ENCODE peak calls at places on chromosome 4, in six cellular contexts. A is H9, W is WERI-Rb-1, R is tibial nerve, S is fibroblast of mammary gland, F is breast epithelium. Q is an unnamed sample.

GRCh38 chr4:2902126-2902525 is 58.5 kb downstream of the ADD1 start:
- DNase-seq in A (no peak), W (no peak), R (no peak), S (no peak), F (no peak), Q (no peak)

GRCh38 chr4:38529189-38530115 is 134.5 kb upstream of the KLF3 start:
- DNase-seq in A (no peak), W (no peak), R (no peak), S (no peak), F (no peak), Q (no peak)

GRCh38 chr4:165502919-165503907 is 124.4 kb downstream of the CPE start:
- DNase-seq in A (no peak), W (no peak), R (no peak), S (peak), F (no peak), Q (no peak)

GRCh38 chr4:166146806-166147540 is 273.9 kb downstream of the TLL1 start:
- DNase-seq in A (no peak), W (no peak), R (no peak), S (no peak), F (no peak), Q (no peak)

GRCh38 chr4:98586231-98586630 is 72.2 kb downstream of the TSPAN5 start:
- DNase-seq in A (no peak), W (no peak), R (no peak), S (no peak), F (no peak), Q (no peak)

GRCh38 chr4:5048721-5049120 is 2.6 kb upstream of the STK32B start:
- DNase-seq in A (no peak), W (no peak), R (no peak), S (no peak), F (no peak), Q (no peak)

GRCh38 chr4:55169352-55169959 is 44.1 kb upstream of the KDR start:
- DNase-seq in A (peak), W (no peak), R (no peak), S (no peak), F (no peak), Q (no peak)

GRCh38 chr4:26871611-26872010 is 11.0 kb downstream of the STIM2 start:
- DNase-seq in A (no peak), W (peak), R (no peak), S (no peak), F (peak), Q (no peak)

GRCh38 chr4:183011213-183011907 is 87.7 kb upstream of the WWC2 start:
- DNase-seq in A (no peak), W (no peak), R (no peak), S (peak), F (no peak), Q (no peak)

GRCh38 chr4:52091811-52092210 is 40.7 kb downstream of the SPATA18 start:
- DNase-seq in A (no peak), W (no peak), R (no peak), S (peak), F (no peak), Q (no peak)

GRCh38 chr4:99536848-99537247 is 26.0 kb downstream of the C4orf17 start:
- DNase-seq in A (no peak), W (no peak), R (no peak), S (no peak), F (no peak), Q (no peak)

GRCh38 chr4:3705236-3705987 is 60.8 kb upstream of the ADRA2C start:
- DNase-seq in A (no peak), W (no peak), R (peak), S (no peak), F (no peak), Q (no peak)

GRCh38 chr4:23763559-23763958 is 126.3 kb downstream of the PPARGC1A start:
- DNase-seq in A (no peak), W (no peak), R (no peak), S (no peak), F (no peak), Q (no peak)

GRCh38 chr4:113738251-113738650 is 23.3 kb downstream of the CAMK2D start:
- DNase-seq in A (no peak), W (no peak), R (no peak), S (peak), F (no peak), Q (no peak)

GRCh38 chr4:99808260-99808857 is 8.3 kb upstream of the DAPP1 start:
- DNase-seq in A (peak), W (peak), R (peak), S (peak), F (no peak), Q (peak)

GRCh38 chr4:33200377-33200776 is 2480.2 kb downstream of the PCDH7 start:
- DNase-seq in A (no peak), W (no peak), R (no peak), S (peak), F (no peak), Q (no peak)

DNA sequence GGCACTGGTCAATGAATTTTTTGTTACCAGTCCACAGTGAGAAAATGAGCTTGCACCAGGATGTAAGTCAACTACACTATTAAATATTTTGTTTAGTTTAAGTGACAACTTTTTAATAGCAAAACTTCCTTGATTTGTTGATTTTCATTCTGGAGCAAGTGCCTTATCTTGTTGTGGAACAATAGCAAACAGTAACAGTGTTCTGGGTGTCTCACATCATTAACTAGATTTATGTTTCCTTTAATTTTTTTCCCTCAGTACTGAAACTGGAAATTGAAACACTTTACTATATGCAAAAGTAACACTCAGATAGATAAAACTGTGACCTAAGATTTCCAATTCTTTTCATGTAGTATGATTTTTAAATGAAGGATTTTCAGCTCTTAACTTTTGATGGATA is 80.1 kb downstream of the GALNT7 start:
- DNase-seq in A (no peak), W (no peak), R (no peak), S (no peak), F (no peak), Q (no peak)
- TF ChIP-seq CTCF in A (no peak), W (no peak), R (no peak), S (no peak), F (no peak), Q (no peak)

DNA sequence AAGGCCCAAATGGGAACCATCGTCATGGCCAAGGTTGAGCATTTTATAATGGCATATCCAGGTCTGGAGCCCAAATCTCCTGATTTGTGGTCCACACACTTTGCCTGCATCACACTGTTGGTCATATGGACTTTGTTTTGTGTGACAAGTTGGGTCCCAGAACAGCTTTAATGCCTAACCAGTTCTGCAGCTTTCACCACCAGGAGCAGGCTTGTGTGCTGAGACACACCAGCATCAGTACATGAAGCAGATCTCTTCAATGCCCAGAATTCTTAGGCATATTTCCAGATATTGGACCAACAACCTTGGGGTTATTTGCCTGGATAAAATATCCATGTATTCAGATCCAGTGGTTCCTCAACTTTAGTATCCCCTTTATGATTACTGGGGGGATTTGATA is 371.3 kb downstream of the FBXW7 start:
- DNase-seq in A (no peak), W (no peak), R (no peak), S (no peak), F (no peak), Q (no peak)
- TF ChIP-seq CTCF in A (peak), W (no peak), R (no peak), S (no peak), F (no peak), Q (no peak)

GRCh38 chr4:13905543-13905942 is 278.0 kb upstream of the BOD1L1 start:
- DNase-seq in A (no peak), W (no peak), R (no peak), S (peak), F (no peak), Q (no peak)
- TF ChIP-seq CTCF in A (no peak), W (no peak), R (no peak), S (no peak), F (no peak), Q (no peak)

DNA sequence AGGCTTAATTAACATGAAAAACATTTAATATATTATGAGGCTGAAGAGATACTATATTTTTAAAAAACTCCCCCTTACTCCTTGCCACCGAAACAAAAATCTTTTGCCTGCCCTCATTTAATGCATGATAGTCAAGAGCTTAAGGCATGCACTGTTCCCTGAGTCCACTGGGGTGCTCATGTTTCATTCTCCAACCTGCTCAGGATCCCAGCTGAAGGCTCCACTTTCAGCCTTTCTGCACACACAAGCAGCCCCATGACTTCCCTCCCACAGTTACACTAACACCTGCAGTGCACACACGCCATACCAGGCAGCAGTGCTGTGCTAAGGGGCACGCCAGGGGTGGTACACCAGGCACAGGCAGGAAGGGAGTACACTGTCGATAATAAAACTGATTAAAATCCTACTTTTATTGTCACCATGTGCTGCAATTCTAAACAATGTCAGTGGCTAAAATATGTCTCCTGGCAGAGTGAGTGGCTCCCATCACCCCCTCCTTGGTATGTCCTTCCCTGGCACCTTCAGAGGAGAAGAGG is 385.2 kb downstream of the BMPR1B start:
- DNase-seq in A (no peak), W (no peak), R (no peak), S (no peak), F (no peak), Q (no peak)
- TF ChIP-seq CTCF in A (no peak), W (no peak), R (no peak), S (no peak), F (no peak), Q (no peak)

GRCh38 chr4:143202824-143203223 is 18.1 kb downstream of the USP38 start:
- DNase-seq in A (no peak), W (no peak), R (no peak), S (peak), F (no peak), Q (no peak)
- TF ChIP-seq CTCF in A (peak), W (no peak), R (peak), S (peak), F (no peak), Q (no peak)

Q was measured in omental fat pad.